ENCODE peak calls at places on chromosomes 16 and 17, in nine cellular contexts. Q is suprapubic skin, P is A549, F is endothelial cell of umbilical vein, S is stomach, H is upper lobe of left lung, V is right lobe of liver, B is K562, X is esophagus squamous epithelium. C is an unnamed sample.
A peak's percentile ranks its signal among the peaks of the same experiment; 100 is the strongest.

GRCh38 chr17:77409282-77410161 is 268.8 kb downstream of the SEC14L1 start:
- DNase-seq in Q (no peak), P (no peak), F (no peak), S (peak; percentile 77), H (peak; percentile 80), V (no peak), B (no peak), X (no peak), C (no peak)

GRCh38 chr17:17137731-17138585 is 68.2 kb downstream of the PLD6 start:
- DNase-seq in Q (no peak), P (no peak), F (no peak), S (peak; percentile 57), H (no peak), V (peak; percentile 19), B (no peak), X (no peak), C (no peak)

GRCh38 chr16:69561901-69562300 is 3.9 kb upstream of the NFAT5 start:
- DNase-seq in Q (no peak), P (no peak), F (no peak), S (no peak), H (no peak), V (no peak), B (no peak), X (no peak), C (no peak)

GRCh38 chr16:60991886-60992285 is 1044.4 kb downstream of the CDH8 start:
- DNase-seq in Q (no peak), P (no peak), F (no peak), S (no peak), H (no peak), V (no peak), B (no peak), X (no peak), C (no peak)

GRCh38 chr17:55453836-55454557 is 32.4 kb upstream of the MMD start:
- DNase-seq in Q (no peak), P (no peak), F (no peak), S (no peak), H (peak; percentile 37), V (no peak), B (peak; percentile 30), X (no peak), C (no peak)

GRCh38 chr17:38898812-38899348 is 26.5 kb upstream of the LASP1NB start:
- DNase-seq in Q (no peak), P (no peak), F (peak; percentile 41), S (peak; percentile 50), H (peak; percentile 76), V (peak; percentile 59), B (peak; percentile 82), X (no peak), C (no peak)

GRCh38 chr17:2347805-2348685 is 10.7 kb downstream of the SGSM2 start:
- DNase-seq in Q (peak; percentile 63), P (peak; percentile 84), F (no peak), S (peak; percentile 78), H (peak; percentile 65), V (peak; percentile 84), B (no peak), X (no peak), C (peak; percentile 55)

GRCh38 chr17:63405741-63406261 is 40.3 kb downstream of the CYB561 start:
- DNase-seq in Q (no peak), P (peak; percentile 80), F (peak; percentile 83), S (no peak), H (no peak), V (no peak), B (peak; percentile 73), X (no peak), C (peak; percentile 34)

GRCh38 chr17:45160505-45161287 is 979 bp upstream of the HEXIM2 start:
- DNase-seq in Q (no peak), P (peak; percentile 85), F (peak; percentile 80), S (peak; percentile 58), H (peak; percentile 69), V (peak; percentile 79), B (peak; percentile 83), X (no peak), C (no peak)

DNA sequence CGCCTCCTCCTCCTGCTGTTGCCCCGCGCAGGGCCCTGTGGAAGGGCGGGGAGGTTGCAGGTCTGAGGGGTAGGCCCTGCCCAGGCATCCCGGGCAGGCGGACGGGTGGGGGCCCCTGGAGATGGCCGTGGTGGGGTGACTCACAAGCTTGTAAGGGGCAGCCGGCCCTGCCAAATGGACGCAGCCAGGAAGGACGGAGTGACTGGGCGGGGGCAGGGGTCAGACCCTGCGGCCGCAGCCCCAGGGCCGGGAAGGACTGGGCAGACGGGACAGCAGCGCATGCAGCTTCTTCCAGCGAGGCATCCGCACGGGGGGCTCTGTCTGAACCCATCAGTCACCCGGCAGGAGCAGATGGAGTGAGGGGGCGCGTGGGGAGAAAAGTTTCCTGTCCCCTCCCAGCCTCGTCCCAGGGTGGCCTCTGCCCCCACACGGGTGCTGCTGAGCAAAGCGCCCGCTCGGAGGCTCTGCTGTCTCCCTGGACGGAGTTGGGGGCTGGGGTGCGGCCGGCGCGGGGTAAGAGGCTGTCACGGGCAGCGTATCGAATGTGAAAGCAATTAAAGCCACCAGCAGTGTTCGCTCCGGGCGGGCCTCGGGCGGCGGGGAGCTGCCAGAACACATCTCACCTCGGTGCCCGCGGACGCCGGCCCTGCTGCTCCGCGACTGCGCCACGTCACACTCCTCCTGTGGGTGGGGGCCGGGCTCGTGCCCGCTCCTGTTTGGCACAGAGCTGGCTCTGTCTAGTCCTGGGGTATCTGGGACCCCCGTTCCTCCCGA is 5.4 kb upstream of the PRR35 start:
- DNase-seq in Q (no peak), P (no peak), F (peak; percentile 21), S (no peak), H (no peak), V (no peak), B (no peak), X (no peak), C (peak; percentile 100)
- TF ChIP-seq POLR2A in Q (no peak), P (no peak), F (no peak), S (no peak), H (no peak), V (no peak), B (peak; percentile 46), X (no peak), C (no peak)

GRCh38 chr16:67915831-67916723 is 15.6 kb downstream of the CTRL start:
- DNase-seq in Q (no peak), P (no peak), F (no peak), S (peak; percentile 81), H (no peak), V (peak; percentile 71), B (no peak), X (no peak), C (no peak)

GRCh38 chr16:67917140-67917851 is 14.4 kb downstream of the CTRL start:
- DNase-seq in Q (no peak), P (no peak), F (no peak), S (no peak), H (peak; percentile 42), V (no peak), B (no peak), X (no peak), C (no peak)

GRCh38 chr16:67919618-67920210 is 11.9 kb downstream of the CTRL start:
- DNase-seq in Q (no peak), P (no peak), F (no peak), S (no peak), H (no peak), V (no peak), B (peak; percentile 41), X (no peak), C (no peak)

GRCh38 chr16:67917852-67918236 is 13.8 kb downstream of the CTRL start:
- DNase-seq in Q (no peak), P (peak; percentile 62), F (no peak), S (no peak), H (peak; percentile 44), V (no peak), B (peak; percentile 75), X (no peak), C (peak; percentile 74)

DNA sequence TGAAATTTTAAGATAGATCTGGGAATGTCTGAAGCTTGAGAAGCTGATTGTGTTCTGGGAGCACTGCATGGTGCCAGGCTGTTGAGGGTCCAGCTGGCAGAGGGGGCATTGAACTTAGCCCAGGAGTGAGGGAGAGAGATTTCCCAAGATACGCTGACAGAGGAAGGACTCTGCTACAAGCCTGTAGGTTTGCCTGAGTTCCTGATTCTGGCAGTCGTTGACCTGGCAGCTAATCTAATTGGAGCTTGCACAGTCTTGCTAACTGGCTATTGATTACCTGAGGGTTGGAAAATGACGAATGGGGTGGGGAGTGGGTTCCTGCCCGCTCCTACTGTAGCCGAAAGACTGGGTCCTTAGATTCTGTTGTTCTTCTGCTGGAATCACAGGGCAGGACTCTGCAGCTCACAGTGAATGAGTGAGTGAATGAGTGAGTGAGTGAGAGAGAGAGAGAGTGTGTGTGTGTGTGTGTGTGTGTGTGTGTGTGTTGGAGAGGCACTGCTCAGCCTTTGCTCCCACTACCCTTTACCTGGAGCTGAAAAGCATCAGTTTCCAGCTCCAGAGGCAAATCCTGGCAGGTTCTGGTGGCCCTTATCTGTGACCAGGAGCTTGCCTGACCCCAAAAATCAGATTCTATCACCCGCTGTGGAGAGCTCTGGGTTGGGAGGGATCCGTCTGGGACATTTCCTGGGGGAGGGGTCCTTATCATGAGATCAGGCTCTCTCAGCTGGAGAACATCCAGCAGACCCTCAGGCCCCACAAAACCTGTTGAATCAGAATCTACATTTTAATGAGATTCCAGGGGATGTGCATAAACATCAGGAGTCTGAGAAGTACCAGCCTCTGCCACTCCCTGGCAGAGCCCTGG is 16.7 kb downstream of the CTRL start:
- DNase-seq in Q (no peak), P (no peak), F (no peak), S (no peak), H (no peak), V (no peak), B (no peak), X (no peak), C (no peak)
- TF ChIP-seq POLR2A in Q (no peak), P (no peak), F (no peak), S (no peak), H (no peak), V (no peak), B (no peak), X (no peak), C (no peak)

GRCh38 chr16:30559690-30560089 is 1.5 kb upstream of the ZNF764 start:
- DNase-seq in Q (no peak), P (no peak), F (no peak), S (no peak), H (no peak), V (no peak), B (no peak), X (no peak), C (no peak)

GRCh38 chr16:30557397-30557949 is 701 bp downstream of the ZNF764 start:
- DNase-seq in Q (no peak), P (no peak), F (no peak), S (no peak), H (no peak), V (no peak), B (no peak), X (no peak), C (no peak)

GRCh38 chr16:30555848-30556473 is 2.2 kb downstream of the ZNF764 start:
- DNase-seq in Q (no peak), P (no peak), F (no peak), S (no peak), H (no peak), V (no peak), B (no peak), X (no peak), C (no peak)

GRCh38 chr16:30558789-30559377 is 709 bp upstream of the ZNF764 start:
- DNase-seq in Q (no peak), P (no peak), F (no peak), S (no peak), H (no peak), V (no peak), B (no peak), X (no peak), C (no peak)

GRCh38 chr16:30557950-30558788 is at the start of gene ZNF764:
- DNase-seq in Q (peak; percentile 99), P (peak; percentile 99), F (peak; percentile 98), S (peak; percentile 99), H (peak; percentile 99), V (peak; percentile 97), B (peak; percentile 98), X (peak; percentile 93), C (peak; percentile 94)
- TF ChIP-seq POLR2A in Q (no peak), P (peak; percentile 55), F (peak; percentile 93), S (no peak), H (peak; percentile 23), V (peak; percentile 50), B (peak; percentile 75), X (no peak), C (peak; percentile 68)

GRCh38 chr17:74442670-74443515 is 11.0 kb downstream of the GPRC5C start:
- DNase-seq in Q (peak; percentile 83), P (peak; percentile 66), F (no peak), S (peak; percentile 95), H (peak; percentile 95), V (peak; percentile 93), B (peak; percentile 41), X (no peak), C (no peak)
- TF ChIP-seq POLR2A in Q (no peak), P (no peak), F (no peak), S (peak; percentile 29), H (no peak), V (peak; percentile 92), B (no peak), X (peak; percentile 53), C (no peak)